ENCODE peak calls at places on chromosomes 11 and 22, in four cellular contexts. W is stomach, P is HTR-8/SVneo, S is GM23338. V is an unnamed sample.

GRCh38 chr22:39920134-39920743 is 19.4 kb downstream of the GRAP2 start:
- DNase-seq in W (no peak), P (no peak), S (no peak), V (no peak)

GRCh38 chr22:42069801-42070516 is 653 bp downstream of the NAGA start:
- DNase-seq in W (no peak), P (no peak), S (no peak), V (no peak)

GRCh38 chr11:98772799-98773198 is 247.9 kb upstream of the CNTN5 start:
- DNase-seq in W (no peak), P (no peak), S (no peak), V (no peak)

GRCh38 chr11:31509017-31509411 is 408 bp downstream of the IMMP1L start:
- DNase-seq in W (no peak), P (no peak), S (no peak), V (no peak)

GRCh38 chr22:27438271-27438980 is 363.1 kb downstream of the MN1 start:
- DNase-seq in W (peak; percentile 73), P (no peak), S (no peak), V (peak; percentile 62)

GRCh38 chr11:121521145-121522042 is 68.6 kb upstream of the SORL1-AS1 start:
- DNase-seq in W (no peak), P (no peak), S (no peak), V (no peak)

GRCh38 chr11:1087279-1087960 is 12.7 kb downstream of the MUC2 start:
- DNase-seq in W (no peak), P (no peak), S (no peak), V (no peak)

GRCh38 chr11:71341596-71341995 is 89.2 kb upstream of the SHANK2 start:
- DNase-seq in W (no peak), P (no peak), S (no peak), V (no peak)

GRCh38 chr11:75527938-75528845 is 2.5 kb upstream of the GDPD5 start:
- DNase-seq in W (no peak), P (no peak), S (no peak), V (no peak)

GRCh38 chr11:130801287-130802146 is 114.8 kb downstream of the SNX19 start:
- DNase-seq in W (no peak), P (no peak), S (no peak), V (no peak)

GRCh38 chr11:6640036-6640984 is 15.3 kb downstream of the DCHS1 start:
- DNase-seq in W (no peak), P (no peak), S (no peak), V (no peak)

GRCh38 chr11:75469785-75470405 is 36.9 kb upstream of the KLHL35 start:
- DNase-seq in W (no peak), P (no peak), S (no peak), V (no peak)

GRCh38 chr11:125995313-125995712 is 49.5 kb downstream of the VSIG10L2 start:
- DNase-seq in W (no peak), P (no peak), S (no peak), V (no peak)

GRCh38 chr11:124656759-124657627 is 16.5 kb downstream of the SIAE start:
- DNase-seq in W (no peak), P (no peak), S (peak; percentile 53), V (no peak)

GRCh38 chr11:1665313-1665712 is 31.7 kb upstream of the KRTAP5-6 start:
- DNase-seq in W (no peak), P (no peak), S (no peak), V (peak; percentile 10)

GRCh38 chr11:63840356-63841060 is 1.6 kb downstream of the MARK2 start:
- DNase-seq in W (no peak), P (no peak), S (no peak), V (no peak)

GRCh38 chr22:35705141-35705540 is 12.5 kb upstream of the APOL5 start:
- DNase-seq in W (no peak), P (peak; percentile 62), S (no peak), V (no peak)

GRCh38 chr22:19942886-19943664 is 1.5 kb upstream of the TXNRD2 start:
- DNase-seq in W (no peak), P (peak; percentile 51), S (no peak), V (no peak)

V was measured in ureter.